ENCODE peak calls at places on chromosomes 13 and 19, in eight cellular contexts. B is brain microvascular endothelial cell, S is SJCRH30, E is left ventricle myocardium inferior, C is fibroblast of lung, L is tibial nerve, D is psoas muscle, X is lower lobe of right lung. I is an unnamed sample.

GRCh38 chr13:24270639-24271131 is 38.7 kb upstream of the C1QTNF9 start:
- DNase-seq in B (peak; percentile 49), S (peak; percentile 76), E (peak; percentile 65), C (peak; percentile 66), L (peak; percentile 35), D (peak; percentile 63), X (peak; percentile 83), I (peak; percentile 70)

GRCh38 chr19:44092108-44092507 is 2.1 kb upstream of the ZNF224 start:
- DNase-seq in B (no peak), S (no peak), E (no peak), C (no peak), L (no peak), D (no peak), X (no peak), I (no peak)

GRCh38 chr19:49973987-49974386 is 13.0 kb upstream of the SIGLEC11 start:
- DNase-seq in B (no peak), S (no peak), E (peak; percentile 49), C (no peak), L (no peak), D (peak; percentile 56), X (peak; percentile 64), I (no peak)

GRCh38 chr13:29791997-29792775 is 58.2 kb downstream of the UBL3 start:
- DNase-seq in B (no peak), S (no peak), E (no peak), C (peak; percentile 27), L (no peak), D (no peak), X (no peak), I (no peak)

GRCh38 chr13:95787356-95788099 is 110.6 kb downstream of the DNAJC3 start:
- DNase-seq in B (no peak), S (peak; percentile 78), E (no peak), C (no peak), L (no peak), D (no peak), X (no peak), I (no peak)

GRCh38 chr13:52744842-52745241 is 5.2 kb upstream of the CNMD start:
- DNase-seq in B (no peak), S (no peak), E (no peak), C (no peak), L (no peak), D (no peak), X (no peak), I (no peak)

GRCh38 chr13:60655268-60655667 is 258.2 kb downstream of the TDRD3 start:
- DNase-seq in B (no peak), S (no peak), E (no peak), C (no peak), L (no peak), D (no peak), X (no peak), I (no peak)

GRCh38 chr13:20451397-20451796 is 74.3 kb downstream of the CRYL1 start:
- DNase-seq in B (no peak), S (no peak), E (no peak), C (no peak), L (no peak), D (no peak), X (no peak), I (no peak)

GRCh38 chr19:28710278-28710677 is 502.7 kb downstream of the UQCRFS1 start:
- DNase-seq in B (no peak), S (peak; percentile 69), E (no peak), C (peak; percentile 81), L (no peak), D (no peak), X (no peak), I (no peak)

GRCh38 chr19:33214621-33215020 is 11.0 kb downstream of the SLC7A10 start:
- DNase-seq in B (peak; percentile 24), S (peak; percentile 70), E (no peak), C (peak; percentile 26), L (no peak), D (peak; percentile 26), X (no peak), I (no peak)

GRCh38 chr19:52735734-52736133 is 890 bp upstream of the ZNF611 start:
- DNase-seq in B (peak; percentile 39), S (peak; percentile 66), E (peak; percentile 81), C (no peak), L (peak; percentile 46), D (peak; percentile 78), X (peak; percentile 83), I (no peak)

GRCh38 chr13:106077017-106077416 is 458.4 kb downstream of the EFNB2 start:
- DNase-seq in B (no peak), S (no peak), E (no peak), C (no peak), L (no peak), D (no peak), X (no peak), I (no peak)

GRCh38 chr13:27774169-27774568 is 18.1 kb upstream of the GSX1 start:
- DNase-seq in B (no peak), S (no peak), E (no peak), C (no peak), L (no peak), D (no peak), X (no peak), I (no peak)

GRCh38 chr19:19650331-19650730 is 6.9 kb upstream of the GMIP start:
- DNase-seq in B (no peak), S (peak; percentile 52), E (no peak), C (no peak), L (no peak), D (no peak), X (no peak), I (peak; percentile 36)

GRCh38 chr13:99380921-99381645 is 73.9 kb upstream of the GPR183 start:
- DNase-seq in B (no peak), S (no peak), E (no peak), C (no peak), L (no peak), D (no peak), X (no peak), I (no peak)

GRCh38 chr13:32228330-32229041 is 86.7 kb downstream of the ZAR1L start:
- DNase-seq in B (peak; percentile 55), S (peak; percentile 20), E (no peak), C (no peak), L (no peak), D (no peak), X (no peak), I (no peak)

GRCh38 chr13:97125810-97126738 is 96.1 kb upstream of the MBNL2 start:
- DNase-seq in B (no peak), S (peak; percentile 67), E (peak; percentile 23), C (no peak), L (no peak), D (peak; percentile 71), X (no peak), I (no peak)

DNA sequence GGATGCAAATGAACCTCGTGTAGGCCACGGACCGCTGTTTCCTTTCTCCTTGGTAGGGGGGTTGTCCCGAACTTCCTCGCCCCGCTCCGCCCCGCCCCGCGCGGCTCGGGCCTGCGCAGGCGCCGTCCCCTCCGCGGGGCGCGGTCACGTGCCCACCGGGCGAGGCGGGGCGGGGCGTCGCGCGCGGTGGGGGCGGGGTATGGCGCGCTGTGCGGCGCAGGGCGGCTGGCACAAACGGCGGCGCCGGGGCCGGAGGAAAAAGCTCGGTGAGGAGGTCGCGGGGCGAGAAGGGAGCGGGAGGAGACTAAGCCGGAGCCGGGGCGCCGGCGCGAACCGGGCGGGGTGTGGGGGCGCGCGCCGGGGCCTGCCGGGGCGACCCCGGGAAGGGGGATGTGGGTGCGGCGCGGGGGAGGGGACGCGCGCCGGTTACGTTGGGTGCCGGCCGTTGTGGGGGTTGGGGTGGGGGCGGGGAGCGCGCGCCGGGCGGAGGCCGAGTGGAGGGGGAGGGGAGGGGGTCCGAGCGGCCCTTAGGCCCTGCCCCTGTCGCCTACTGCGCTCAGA is at the start of gene EGLN2:
- DNase-seq in B (no peak), S (no peak), E (no peak), C (no peak), L (no peak), D (no peak), X (no peak), I (no peak)
- H3K27ac ChIP-seq in B (peak within 1 kb of the TSS; percentile 77), S (peak within 1 kb of the TSS; percentile 34), E (peak within 1 kb of the TSS; percentile 99), C (peak within 1 kb of the TSS; percentile 67), L (peak within 1 kb of the TSS; percentile 97), D (peak within 1 kb of the TSS; percentile 89), X (peak within 1 kb of the TSS; percentile 92), I (peak within 1 kb of the TSS; percentile 98)

DNA sequence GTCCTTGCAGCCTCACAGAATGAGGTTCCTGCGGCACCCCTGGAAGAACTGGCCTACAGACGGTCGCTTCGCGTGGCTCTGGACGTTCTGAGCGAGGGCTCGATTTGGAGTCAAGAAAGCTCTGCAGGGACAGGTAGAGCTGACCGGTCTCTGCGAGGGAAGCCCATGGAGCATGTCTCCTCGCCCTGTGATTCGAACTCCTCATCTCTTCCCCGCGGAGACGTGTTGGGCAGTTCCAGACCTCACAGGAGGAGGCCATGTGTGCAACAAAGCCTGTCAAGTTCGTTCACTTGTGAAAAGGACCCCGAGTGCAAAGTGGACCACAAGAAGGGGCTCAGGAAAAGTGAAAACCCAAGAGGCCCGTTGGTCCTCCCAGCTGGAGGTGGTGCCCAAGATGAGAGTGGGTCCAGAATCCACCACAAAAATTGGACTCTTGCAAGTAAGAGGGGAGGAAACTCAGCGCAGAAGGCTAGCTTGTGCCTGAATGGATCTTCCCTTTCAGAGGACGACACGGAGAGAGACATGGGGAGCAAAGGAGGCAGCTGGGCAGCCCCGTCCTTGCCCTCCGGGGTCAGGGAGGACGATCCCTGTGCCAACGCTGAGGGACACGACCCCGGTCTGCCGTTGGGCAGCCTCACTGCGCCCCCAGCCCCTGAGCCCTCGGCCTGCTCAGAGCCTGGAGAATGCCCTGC is 23.4 kb upstream of the NDUFS7 start:
- DNase-seq in B (no peak), S (no peak), E (no peak), C (no peak), L (no peak), D (no peak), X (no peak), I (no peak)
- H3K27ac ChIP-seq in B (peak overlapping the region; percentile 85), S (peak overlapping the region; percentile 89), E (peak overlapping the region; percentile 73), C (peak overlapping the region; percentile 77), L (peak overlapping the region; percentile 51), D (peak overlapping the region; percentile 5), X (peak overlapping the region; percentile 49), I (peak overlapping the region; percentile 88)

GRCh38 chr19:41868989-41869300 is 8.1 kb upstream of the CD79A start:
- DNase-seq in B (no peak), S (no peak), E (no peak), C (no peak), L (no peak), D (peak; percentile 37), X (no peak), I (no peak)
- H3K27ac ChIP-seq in B (no peak overlapping the region), S (no peak overlapping the region), E (no peak overlapping the region), C (no peak overlapping the region), L (no peak overlapping the region), D (no peak overlapping the region), X (peak overlapping the region; percentile 31), I (no peak overlapping the region)

GRCh38 chr13:114025432-114026127 is 51.7 kb upstream of the C13orf46 start:
- DNase-seq in B (peak; percentile 61), S (peak; percentile 82), E (no peak), C (peak; percentile 88), L (no peak), D (no peak), X (no peak), I (no peak)

GRCh38 chr13:114026128-114026880 is 52.4 kb upstream of the C13orf46 start:
- DNase-seq in B (no peak), S (no peak), E (no peak), C (no peak), L (no peak), D (no peak), X (no peak), I (peak; percentile 59)

GRCh38 chr13:114023716-114024602 is 50.1 kb upstream of the C13orf46 start:
- DNase-seq in B (no peak), S (no peak), E (no peak), C (no peak), L (no peak), D (no peak), X (no peak), I (no peak)

GRCh38 chr13:114022876-114023275 is 49.0 kb upstream of the C13orf46 start:
- DNase-seq in B (no peak), S (no peak), E (no peak), C (no peak), L (no peak), D (no peak), X (no peak), I (no peak)

GRCh38 chr13:114024603-114025431 is 50.9 kb upstream of the C13orf46 start:
- DNase-seq in B (no peak), S (no peak), E (no peak), C (no peak), L (no peak), D (no peak), X (no peak), I (no peak)
- H3K27ac ChIP-seq in B (peak overlapping the region; percentile 57), S (peak overlapping the region; percentile 31), E (no peak overlapping the region), C (peak overlapping the region; percentile 72), L (no peak overlapping the region), D (no peak overlapping the region), X (no peak overlapping the region), I (no peak overlapping the region)